ENCODE peak calls at places on chromosomes 3 and 15, in ten cellular contexts. S is GM23248, H is sigmoid colon, E is cardiac muscle cell, T is anterior cingulate cortex, V is breast epithelium, D is PC-9, Q is C1 segment of cervical spinal cord, J is germinal center, U is AG08395. B is an unnamed sample.

GRCh38 chr3:11632966-11633365 is 10.7 kb downstream of the VGLL4 start:
- DNase-seq in S (no peak), H (no peak), E (no peak), T (no peak), V (no peak), D (no peak), Q (no peak), J (no peak), U (no peak), B (no peak)

GRCh38 chr3:149813367-149814281 is 609 bp downstream of the RNF13 start:
- DNase-seq in S (peak; percentile 81), H (peak; percentile 61), E (peak; percentile 59), T (peak; percentile 5), V (no peak), D (peak; percentile 73), Q (peak; percentile 23), J (peak; percentile 8), U (peak; percentile 35), B (peak; percentile 67)

GRCh38 chr3:105747056-105747455 is 121.8 kb downstream of the CBLB start:
- DNase-seq in S (peak; percentile 86), H (no peak), E (no peak), T (no peak), V (no peak), D (peak; percentile 19), Q (no peak), J (no peak), U (peak; percentile 69), B (peak; percentile 71)

GRCh38 chr3:187196573-187197094 is 652 bp upstream of the RTP1 start:
- DNase-seq in S (no peak), H (no peak), E (no peak), T (no peak), V (no peak), D (no peak), Q (no peak), J (no peak), U (no peak), B (no peak)

GRCh38 chr15:29917600-29918597 is 95.6 kb upstream of the TJP1 start:
- DNase-seq in S (peak; percentile 56), H (no peak), E (no peak), T (no peak), V (no peak), D (no peak), Q (no peak), J (no peak), U (no peak), B (peak; percentile 59)

GRCh38 chr3:102183623-102184022 is 251.2 kb upstream of the ZPLD1 start:
- DNase-seq in S (no peak), H (no peak), E (no peak), T (no peak), V (no peak), D (no peak), Q (no peak), J (no peak), U (no peak), B (no peak)

GRCh38 chr3:15934389-15935195 is 136.8 kb upstream of the ANKRD28 start:
- DNase-seq in S (no peak), H (no peak), E (no peak), T (no peak), V (no peak), D (no peak), Q (no peak), J (no peak), U (no peak), B (no peak)

GRCh38 chr3:151630938-151631417 is 102.7 kb upstream of the AADACL2 start:
- DNase-seq in S (peak; percentile 45), H (no peak), E (peak; percentile 2), T (no peak), V (no peak), D (peak; percentile 38), Q (no peak), J (no peak), U (no peak), B (peak; percentile 9)

GRCh38 chr3:51389423-51390183 is 1.5 kb upstream of the RBM15B start:
- DNase-seq in S (peak; percentile 74), H (no peak), E (peak; percentile 68), T (peak; percentile 25), V (no peak), D (peak; percentile 12), Q (no peak), J (peak; percentile 61), U (peak; percentile 50), B (peak; percentile 32)

GRCh38 chr3:117761992-117762944 is 1052.7 kb downstream of the TUSC7 start:
- DNase-seq in S (peak; percentile 28), H (no peak), E (no peak), T (no peak), V (no peak), D (no peak), Q (no peak), J (no peak), U (no peak), B (no peak)

GRCh38 chr3:108407858-108408257 is 102.5 kb downstream of the MYH15 start:
- DNase-seq in S (no peak), H (no peak), E (no peak), T (no peak), V (no peak), D (no peak), Q (no peak), J (peak; percentile 24), U (no peak), B (no peak)

GRCh38 chr3:123285479-123285878 is 83.7 kb downstream of the SEC22A start:
- DNase-seq in S (no peak), H (no peak), E (no peak), T (no peak), V (no peak), D (no peak), Q (no peak), J (no peak), U (no peak), B (no peak)

GRCh38 chr3:127900536-127900935 is 14.5 kb upstream of the KBTBD12 start:
- DNase-seq in S (no peak), H (no peak), E (no peak), T (no peak), V (no peak), D (no peak), Q (no peak), J (no peak), U (no peak), B (peak; percentile 36)

GRCh38 chr15:40336129-40337122 is 4.3 kb downstream of the CCDC9B start:
- DNase-seq in S (no peak), H (no peak), E (peak; percentile 65), T (no peak), V (no peak), D (no peak), Q (no peak), J (peak; percentile 50), U (no peak), B (no peak)

GRCh38 chr15:48954538-48954937 is 9.2 kb downstream of the SHC4 start:
- DNase-seq in S (peak; percentile 72), H (no peak), E (no peak), T (no peak), V (no peak), D (no peak), Q (no peak), J (no peak), U (peak; percentile 63), B (peak; percentile 70)

GRCh38 chr15:78034495-78035191 is 42.9 kb downstream of the TBC1D2B start:
- DNase-seq in S (no peak), H (no peak), E (no peak), T (no peak), V (no peak), D (no peak), Q (no peak), J (no peak), U (no peak), B (no peak)

GRCh38 chr3:124281453-124282316 is 289.8 kb upstream of the ROPN1 start:
- DNase-seq in S (peak; percentile 58), H (no peak), E (peak; percentile 34), T (no peak), V (no peak), D (no peak), Q (no peak), J (no peak), U (peak; percentile 67), B (peak; percentile 73)

GRCh38 chr3:145798691-145799550 is 362.1 kb downstream of the PLOD2 start:
- DNase-seq in S (no peak), H (peak; percentile 39), E (peak; percentile 12), T (no peak), V (no peak), D (no peak), Q (no peak), J (no peak), U (no peak), B (no peak)

GRCh38 chr3:123953735-123954134 is 7.3 kb downstream of the CCDC14 start:
- DNase-seq in S (no peak), H (no peak), E (no peak), T (no peak), V (no peak), D (no peak), Q (no peak), J (peak; percentile 23), U (no peak), B (no peak)

GRCh38 chr3:28940530-28940929 is 340.3 kb upstream of the RBMS3 start:
- DNase-seq in S (peak; percentile 79), H (no peak), E (no peak), T (peak; percentile 1), V (no peak), D (no peak), Q (no peak), J (peak; percentile 3), U (peak; percentile 62), B (peak; percentile 87)

GRCh38 chr15:44489464-44489863 is 47.5 kb upstream of the EIF3J start:
- DNase-seq in S (peak; percentile 86), H (no peak), E (no peak), T (no peak), V (no peak), D (peak; percentile 51), Q (no peak), J (no peak), U (peak; percentile 69), B (peak; percentile 89)

GRCh38 chr15:84749111-84749991 is 959 bp downstream of the ZNF592 start:
- DNase-seq in S (peak; percentile 63), H (peak; percentile 70), E (peak; percentile 51), T (no peak), V (no peak), D (no peak), Q (peak; percentile 67), J (peak; percentile 30), U (no peak), B (peak; percentile 30)

GRCh38 chr3:172461530-172462138 is 13.4 kb upstream of the GHSR start:
- DNase-seq in S (peak; percentile 40), H (no peak), E (peak; percentile 37), T (no peak), V (no peak), D (no peak), Q (no peak), J (peak; percentile 55), U (peak; percentile 63), B (peak; percentile 46)

GRCh38 chr15:88375234-88375926 is 91.8 kb downstream of the MRPL46 start:
- DNase-seq in S (peak; percentile 90), H (no peak), E (no peak), T (peak; percentile 14), V (no peak), D (no peak), Q (no peak), J (no peak), U (peak; percentile 66), B (peak; percentile 63)

GRCh38 chr15:91263632-91264477 is 163.8 kb downstream of the SV2B start:
- DNase-seq in S (peak; percentile 25), H (peak; percentile 94), E (no peak), T (no peak), V (no peak), D (no peak), Q (no peak), J (no peak), U (peak; percentile 18), B (peak; percentile 22)

GRCh38 chr3:164465172-164465571 is 613.1 kb downstream of the SI start:
- DNase-seq in S (peak; percentile 68), H (no peak), E (no peak), T (no peak), V (no peak), D (no peak), Q (no peak), J (no peak), U (peak; percentile 73), B (peak; percentile 59)

GRCh38 chr3:8766148-8766547 is 3.3 kb downstream of the OXTR start:
- DNase-seq in S (no peak), H (no peak), E (no peak), T (no peak), V (no peak), D (no peak), Q (no peak), J (no peak), U (no peak), B (no peak)

GRCh38 chr3:50441818-50442217 is 61.6 kb downstream of the CACNA2D2 start:
- DNase-seq in S (no peak), H (no peak), E (no peak), T (no peak), V (no peak), D (no peak), Q (no peak), J (no peak), U (no peak), B (no peak)

B was measured in M059J.